ENCODE peak calls at places on chromosomes 11 and 22, in eight cellular contexts. B is small intestine, X is IMR-90, J is right cardiac atrium, P is mucosa of descending colon, F is body of pancreas, O is tibial nerve, D is fibroblast of lung. L is an unnamed sample.

GRCh38 chr22:29964777-29965176 is 81.8 kb downstream of the MTMR3 start:
- DNase-seq in D (no peak), X (no peak), O (no peak), P (no peak), J (no peak), B (no peak), F (no peak), L (no peak)

GRCh38 chr11:47948137-47948536 is 32.2 kb upstream of the PTPRJ start:
- DNase-seq in B (no peak), D (peak; percentile 55), P (no peak), F (no peak), X (no peak), O (no peak), J (no peak), L (no peak)

GRCh38 chr11:128599729-128600128 is 12.4 kb upstream of the ETS1 start:
- DNase-seq in B (no peak), F (no peak), X (peak; percentile 91), J (no peak), O (no peak), D (peak; percentile 50), P (no peak), L (no peak)

GRCh38 chr11:82750643-82751139 is 17.0 kb upstream of the FAM181B start:
- DNase-seq in B (no peak), X (no peak), O (no peak), F (no peak), J (no peak), D (no peak), P (no peak), L (no peak)

GRCh38 chr11:62489204-62489603 is 57.4 kb downstream of the AHNAK start:
- DNase-seq in F (no peak), J (no peak), B (no peak), D (peak; percentile 72), P (no peak), X (peak; percentile 52), O (no peak), L (no peak)

GRCh38 chr22:31102441-31103081 is 4.8 kb downstream of the SELENOM start:
- DNase-seq in P (peak; percentile 62), B (no peak), J (peak; percentile 88), F (peak; percentile 37), D (peak; percentile 92), X (peak; percentile 98), O (peak; percentile 75), L (peak; percentile 95)

GRCh38 chr22:23565942-23566715 is 14.0 kb downstream of the IGLL1 start:
- DNase-seq in J (peak; percentile 64), D (no peak), X (no peak), B (no peak), P (no peak), O (no peak), F (peak; percentile 38), L (no peak)

GRCh38 chr22:43848366-43849171 is 13.7 kb downstream of the SULT4A1 start:
- DNase-seq in B (peak; percentile 77), D (peak; percentile 30), J (no peak), P (no peak), O (no peak), X (peak; percentile 52), F (peak; percentile 55), L (no peak)

GRCh38 chr11:61067782-61068181 is 34.5 kb upstream of the CD5 start:
- DNase-seq in F (peak; percentile 30), X (no peak), O (no peak), P (no peak), B (no peak), J (no peak), D (no peak), L (no peak)

GRCh38 chr11:123597859-123598258 is 56.6 kb downstream of the SCN3B start:
- DNase-seq in X (no peak), O (no peak), F (no peak), B (no peak), P (no peak), J (no peak), D (no peak), L (no peak)

GRCh38 chr11:25776238-25776637 is 555.7 kb upstream of the ANO3 start:
- DNase-seq in X (no peak), P (no peak), D (no peak), O (no peak), J (no peak), F (no peak), B (no peak), L (no peak)

GRCh38 chr11:44631831-44632230 is 66.4 kb downstream of the CD82 start:
- DNase-seq in P (no peak), B (no peak), X (no peak), O (no peak), D (no peak), J (peak; percentile 19), F (no peak), L (peak; percentile 45)

GRCh38 chr11:68411501-68411991 is 49.0 kb upstream of the PPP6R3 start:
- DNase-seq in O (no peak), D (no peak), F (no peak), X (no peak), B (peak; percentile 71), J (no peak), P (peak; percentile 91), L (no peak)

GRCh38 chr11:68414457-68415221 is 45.9 kb upstream of the PPP6R3 start:
- DNase-seq in P (no peak), D (no peak), J (no peak), X (no peak), O (no peak), B (no peak), F (no peak), L (no peak)

GRCh38 chr11:68413591-68413999 is 47.0 kb upstream of the PPP6R3 start:
- DNase-seq in P (no peak), D (no peak), J (no peak), X (no peak), F (no peak), O (no peak), B (no peak), L (no peak)

GRCh38 chr11:68409748-68410344 is 50.7 kb upstream of the PPP6R3 start:
- DNase-seq in F (no peak), J (no peak), B (no peak), X (no peak), O (no peak), P (no peak), D (no peak), L (no peak)

DNA sequence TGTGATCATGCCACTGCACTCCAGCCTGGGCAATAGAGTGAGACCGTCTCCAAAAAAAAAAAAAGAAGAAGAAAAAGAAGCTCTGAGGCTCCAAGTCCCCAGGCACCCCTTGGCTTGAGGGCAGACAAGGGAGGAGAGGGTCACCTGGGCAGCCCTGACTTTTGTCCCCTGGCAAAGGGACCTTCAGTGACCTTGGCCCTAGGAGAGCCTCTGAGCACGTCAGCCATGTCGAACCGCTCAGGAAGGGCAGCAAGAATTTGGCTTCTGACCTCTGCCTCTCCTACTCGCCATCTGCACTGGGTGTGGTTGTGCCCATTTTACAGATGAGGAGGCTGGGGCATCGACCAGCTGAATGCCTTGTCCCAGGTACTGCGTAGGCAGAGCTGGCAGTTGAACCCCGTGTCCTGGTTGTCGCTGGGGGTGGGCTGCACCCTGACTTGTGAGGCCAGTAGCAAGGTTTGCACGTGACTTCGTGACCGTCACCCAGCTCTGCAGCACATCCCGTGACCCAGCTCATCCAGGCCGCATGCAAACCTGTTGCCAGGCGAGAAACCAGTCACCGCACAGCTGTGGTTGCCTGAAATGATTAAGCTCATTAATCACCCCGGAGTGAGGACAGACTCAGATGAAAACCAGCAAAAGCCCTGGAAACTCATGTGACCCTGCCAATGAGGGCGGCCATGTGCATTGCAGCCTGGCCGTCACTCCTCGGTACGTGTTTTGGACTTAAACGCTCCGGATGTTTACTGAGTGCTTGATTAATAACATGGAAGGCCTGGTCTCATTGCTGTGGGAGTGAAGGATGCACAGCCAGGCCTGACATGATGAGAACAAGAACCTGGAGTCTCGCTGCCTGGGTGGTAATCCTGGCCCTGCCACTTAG is 47.7 kb upstream of the PPP6R3 start:
- DNase-seq in O (no peak), D (peak; percentile 87), J (no peak), X (peak; percentile 11), B (no peak), P (no peak), F (peak; percentile 52), L (peak; percentile 87)
- H3K4me1 ChIP-seq in O (no peaks in the 10 kb centered on the region), D (no peaks in the 10 kb centered on the region), J (no peaks in the 10 kb centered on the region), X (no peaks in the 10 kb centered on the region), B (no peaks in the 10 kb centered on the region), P (peaks cover 7% of the 10 kb centered on the region), F (no peaks in the 10 kb centered on the region), L (no peaks in the 10 kb centered on the region)

GRCh38 chr22:35839811-35840739 is 122.4 kb downstream of the APOL5 start:
- DNase-seq in B (peak; percentile 96), D (peak; percentile 99), F (peak; percentile 87), O (peak; percentile 64), P (peak; percentile 86), J (peak; percentile 92), X (peak; percentile 98), L (peak; percentile 94)
- H3K4me3 ChIP-seq in B (peak overlapping the region; percentile 80), D (peak overlapping the region; percentile 79), F (peak overlapping the region; percentile 0), O (peak overlapping the region; percentile 35), P (peak overlapping the region; percentile 18), J (peak overlapping the region; percentile 78), X (peak overlapping the region; percentile 77), L (peak overlapping the region; percentile 8)

GRCh38 chr22:48609279-48609865 is 1218.3 kb downstream of the BRD1 start:
- DNase-seq in J (peak; percentile 9), B (no peak), X (no peak), O (no peak), D (no peak), P (no peak), F (no peak), L (no peak)

GRCh38 chr22:48605125-48605524 is 1222.5 kb downstream of the BRD1 start:
- DNase-seq in O (no peak), D (no peak), F (no peak), P (no peak), X (no peak), B (no peak), J (peak; percentile 2), L (no peak)

GRCh38 chr22:48605856-48606255 is 1221.8 kb downstream of the BRD1 start:
- DNase-seq in O (no peak), P (no peak), X (no peak), J (peak; percentile 34), D (no peak), F (peak; percentile 37), B (no peak), L (peak; percentile 64)

GRCh38 chr22:48607901-48608650 is 1219.6 kb downstream of the BRD1 start:
- DNase-seq in D (peak; percentile 24), F (no peak), P (no peak), J (no peak), O (no peak), X (no peak), B (no peak), L (no peak)

GRCh38 chr22:48606684-48607307 is 1220.9 kb downstream of the BRD1 start:
- DNase-seq in F (no peak), X (no peak), D (no peak), P (no peak), J (peak; percentile 20), O (no peak), B (no peak), L (no peak)
- H3K9me3 ChIP-seq in F (no peaks in the 10 kb centered on the region), X (peaks cover 67% of the 10 kb centered on the region), D (no peaks in the 10 kb centered on the region), P (no peaks in the 10 kb centered on the region), J (no peaks in the 10 kb centered on the region), O (no peaks in the 10 kb centered on the region), B (no peaks in the 10 kb centered on the region), L (no peaks in the 10 kb centered on the region)

GRCh38 chr11:33461726-33462125 is 204.5 kb downstream of the HIPK3 start:
- DNase-seq in P (no peak), J (no peak), X (no peak), F (no peak), B (no peak), O (no peak), D (no peak), L (no peak)

GRCh38 chr11:33461319-33461718 is 204.1 kb downstream of the HIPK3 start:
- DNase-seq in J (no peak), D (no peak), F (no peak), O (no peak), P (no peak), X (no peak), B (no peak), L (no peak)

GRCh38 chr11:33457948-33458347 is 200.8 kb downstream of the HIPK3 start:
- DNase-seq in D (no peak), F (no peak), O (no peak), P (no peak), J (no peak), B (no peak), X (no peak), L (no peak)

GRCh38 chr11:33463059-33463458 is 205.9 kb downstream of the HIPK3 start:
- DNase-seq in P (no peak), J (no peak), F (no peak), X (peak; percentile 69), B (no peak), O (no peak), D (peak; percentile 42), L (no peak)
- H3K4me1 ChIP-seq in P (no peaks in the 10 kb centered on the region), J (no peaks in the 10 kb centered on the region), F (no peaks in the 10 kb centered on the region), X (peaks cover 2% of the 10 kb centered on the region), B (no peaks in the 10 kb centered on the region), O (no peaks in the 10 kb centered on the region), D (no peaks in the 10 kb centered on the region), L (no peaks in the 10 kb centered on the region)

L was measured in adrenal gland.